ENCODE peak calls at places on chromosomes 6 and 20, in eight cellular contexts. M, G, R, V, L, P, N and C are unnamed samples.

GRCh38 chr6:42726026-42726425 is 3.6 kb upstream of the PRPH2 start:
- DNase-seq in V (no peak), L (no peak), M (no peak), P (no peak), N (no peak), G (no peak), R (no peak), C (no peak)

GRCh38 chr6:32190946-32191677 is 1.1 kb upstream of the PBX2 start:
- DNase-seq in M (no peak), G (no peak), N (no peak), R (no peak), P (no peak), L (no peak), V (no peak), C (no peak)

GRCh38 chr6:36116943-36117342 is 13.4 kb upstream of the MAPK13 start:
- DNase-seq in P (peak; percentile 33), R (no peak), N (no peak), L (no peak), M (no peak), G (no peak), V (no peak), C (no peak)

GRCh38 chr20:49964964-49965780 is 17.6 kb upstream of the SNAI1 start:
- DNase-seq in V (peak; percentile 75), N (no peak), G (peak; percentile 71), P (no peak), L (no peak), R (peak; percentile 66), M (no peak), C (no peak)

GRCh38 chr6:33095681-33096080 is 19.9 kb downstream of the HLA-DPB1 start:
- DNase-seq in G (no peak), R (no peak), N (no peak), L (no peak), V (no peak), P (no peak), M (no peak), C (no peak)

GRCh38 chr6:122381494-122382083 is 17.9 kb upstream of the HSF2 start:
- DNase-seq in P (peak; percentile 53), M (peak; percentile 37), L (peak; percentile 52), G (peak; percentile 65), R (peak; percentile 53), V (peak; percentile 55), N (peak; percentile 72), C (peak; percentile 41)

GRCh38 chr6:15280023-15280422 is 34.2 kb downstream of the JARID2 start:
- DNase-seq in R (no peak), V (no peak), N (no peak), L (no peak), P (no peak), M (peak; percentile 74), G (no peak), C (no peak)

GRCh38 chr6:169075211-169075621 is 178.4 kb downstream of the THBS2 start:
- DNase-seq in R (no peak), V (no peak), L (no peak), N (no peak), P (no peak), M (no peak), G (no peak), C (no peak)

GRCh38 chr20:1389703-1390385 is 3.0 kb downstream of the FKBP1A start:
- DNase-seq in V (no peak), G (no peak), N (no peak), P (no peak), M (no peak), L (peak; percentile 70), R (no peak), C (no peak)

GRCh38 chr20:46512943-46513844 is at the start of gene ZNF334:
- DNase-seq in V (no peak), N (no peak), M (no peak), R (peak; percentile 64), L (peak; percentile 77), G (no peak), P (peak; percentile 80), C (peak; percentile 68)

GRCh38 chr20:36344517-36345132 is 38.5 kb downstream of the DLGAP4 start:
- DNase-seq in P (no peak), V (peak; percentile 67), N (no peak), R (no peak), M (peak; percentile 19), G (peak; percentile 87), L (no peak), C (peak; percentile 60)

GRCh38 chr6:107511410-107512070 is 21.6 kb downstream of the SOBP start:
- DNase-seq in V (no peak), R (no peak), G (no peak), M (no peak), N (no peak), P (no peak), L (no peak), C (no peak)

GRCh38 chr6:158797331-158798202 is 21.6 kb downstream of the EZR start:
- DNase-seq in M (no peak), P (no peak), G (no peak), R (no peak), V (no peak), N (no peak), L (no peak), C (no peak)

GRCh38 chr20:40991181-40991889 is 37.3 kb upstream of the TOP1 start:
- DNase-seq in R (no peak), M (no peak), L (peak; percentile 38), G (no peak), P (no peak), V (no peak), N (peak; percentile 20), C (no peak)

GRCh38 chr6:114939630-114940029 is 596.8 kb upstream of the HS3ST5 start:
- DNase-seq in G (no peak), N (no peak), P (no peak), L (no peak), V (no peak), M (no peak), R (no peak), C (no peak)

GRCh38 chr6:157376706-157377230 is 4.2 kb upstream of the ZDHHC14 start:
- DNase-seq in L (no peak), M (no peak), V (no peak), R (no peak), N (no peak), P (no peak), G (no peak), C (no peak)

GRCh38 chr6:44558315-44559227 is 171.1 kb downstream of the CDC5L start:
- DNase-seq in R (no peak), L (no peak), M (no peak), V (no peak), G (no peak), P (no peak), N (no peak), C (no peak)

GRCh38 chr20:57061058-57061900 is 205.2 kb downstream of the BMP7 start:
- DNase-seq in M (no peak), L (no peak), V (peak; percentile 39), G (peak; percentile 56), R (peak; percentile 51), N (no peak), P (no peak), C (peak; percentile 27)

GRCh38 chr6:105211831-105212230 is 32.0 kb upstream of the POPDC3 start:
- DNase-seq in G (no peak), N (no peak), V (no peak), P (no peak), R (no peak), M (no peak), L (no peak), C (no peak)

GRCh38 chr20:14441201-14441600 is 103.8 kb upstream of the FLRT3 start:
- DNase-seq in V (no peak), P (no peak), N (no peak), G (no peak), R (no peak), M (no peak), L (no peak), C (no peak)

GRCh38 chr20:48783533-48784272 is 44.1 kb downstream of the PREX1 start:
- DNase-seq in L (no peak), P (no peak), V (no peak), M (no peak), N (no peak), R (no peak), G (no peak), C (no peak)

GRCh38 chr6:113631616-113632015 is 225.5 kb upstream of the MARCKS start:
- DNase-seq in R (no peak), V (no peak), G (no peak), M (no peak), P (no peak), N (no peak), L (no peak), C (no peak)

GRCh38 chr6:36052092-36052491 is 24.5 kb downstream of the MAPK14 start:
- DNase-seq in R (peak; percentile 13), M (peak; percentile 71), P (no peak), N (no peak), V (no peak), G (no peak), L (no peak), C (no peak)

GRCh38 chr20:38726849-38727601 is 2.7 kb downstream of the SLC32A1 start:
- DNase-seq in V (peak; percentile 39), N (peak; percentile 42), R (peak; percentile 84), G (no peak), M (no peak), L (no peak), P (no peak), C (peak; percentile 82)

GRCh38 chr20:4151991-4152695 is 136.8 kb upstream of the RNF24 start:
- DNase-seq in M (no peak), L (no peak), N (no peak), V (peak; percentile 26), G (no peak), R (no peak), P (no peak), C (no peak)

GRCh38 chr6:99219788-99220187 is 129.7 kb downstream of the FAXC start:
- DNase-seq in P (no peak), G (peak; percentile 68), N (no peak), V (peak; percentile 72), L (no peak), M (no peak), R (peak; percentile 14), C (peak; percentile 68)

GRCh38 chr6:113560908-113561307 is 296.2 kb upstream of the MARCKS start:
- DNase-seq in R (no peak), G (no peak), N (no peak), P (no peak), M (no peak), L (no peak), V (no peak), C (no peak)

GRCh38 chr6:24910331-24910849 is 25.4 kb downstream of the RIPOR2 start:
- DNase-seq in G (no peak), M (no peak), L (peak; percentile 52), R (no peak), N (peak; percentile 69), V (peak; percentile 45), P (no peak), C (no peak)

GRCh38 chr6:36963451-36964290 is 9.1 kb downstream of the PI16 start:
- DNase-seq in N (peak; percentile 22), V (no peak), R (peak; percentile 36), G (no peak), M (no peak), L (no peak), P (peak; percentile 47), C (no peak)

GRCh38 chr20:24664266-24664986 is 195.0 kb downstream of the SYNDIG1 start:
- DNase-seq in G (no peak), R (no peak), L (no peak), M (no peak), V (no peak), P (no peak), N (no peak), C (no peak)